ENCODE peak calls at places on chromosome 22, in four cellular contexts. One of them, this sample, is unnamed.
A peak's percentile ranks its signal among the peaks of the same experiment; 100 is the strongest.

GRCh38 chr22:27720860-27721259 is 80.7 kb downstream of the MN1 start:
- DNase-seq in body of pancreas: no peak
- DNase-seq in brain microvascular endothelial cell: no peak
- DNase-seq in tibial artery: no peak
- DNase-seq in this sample: no peak

GRCh38 chr22:36222887-36223450 is 16.4 kb downstream of the APOL2 start:
- DNase-seq in body of pancreas: no peak
- DNase-seq in tibial artery: no peak
- DNase-seq in brain microvascular endothelial cell: no peak
- DNase-seq in this sample: no peak

GRCh38 chr22:25475554-25476022 is 88.9 kb upstream of the GRK3 start:
- DNase-seq in body of pancreas: no peak
- DNase-seq in brain microvascular endothelial cell: peak; percentile 83
- DNase-seq in tibial artery: no peak
- DNase-seq in this sample: no peak

GRCh38 chr22:43860831-43861230 is 1.5 kb downstream of the SULT4A1 start:
- DNase-seq in tibial artery: no peak
- DNase-seq in body of pancreas: no peak
- DNase-seq in brain microvascular endothelial cell: no peak
- DNase-seq in this sample: no peak

GRCh38 chr22:28006271-28006670 is 87.2 kb upstream of the PITPNB start:
- DNase-seq in brain microvascular endothelial cell: no peak
- DNase-seq in body of pancreas: no peak
- DNase-seq in tibial artery: no peak
- DNase-seq in this sample: no peak

GRCh38 chr22:19178065-19178658 is 374 bp downstream of the SLC25A1 start:
- DNase-seq in brain microvascular endothelial cell: no peak
- DNase-seq in tibial artery: no peak
- DNase-seq in body of pancreas: peak; percentile 63
- DNase-seq in this sample: peak; percentile 70

GRCh38 chr22:29343313-29343805 is 27.9 kb upstream of the RASL10A start:
- DNase-seq in tibial artery: no peak
- DNase-seq in brain microvascular endothelial cell: no peak
- DNase-seq in body of pancreas: peak; percentile 88
- DNase-seq in this sample: no peak

GRCh38 chr22:29041408-29041807 is 20.2 kb downstream of the C22orf31 start:
- DNase-seq in body of pancreas: peak; percentile 22
- DNase-seq in tibial artery: no peak
- DNase-seq in brain microvascular endothelial cell: peak; percentile 47
- DNase-seq in this sample: no peak

GRCh38 chr22:30348395-30348794 is 8.3 kb downstream of the SF3A1 start:
- DNase-seq in brain microvascular endothelial cell: no peak
- DNase-seq in body of pancreas: no peak
- DNase-seq in tibial artery: no peak
- DNase-seq in this sample: no peak

GRCh38 chr22:47213571-47214230 is 451.3 kb downstream of the TBC1D22A start:
- DNase-seq in body of pancreas: no peak
- DNase-seq in tibial artery: no peak
- DNase-seq in brain microvascular endothelial cell: no peak
- DNase-seq in this sample: no peak

GRCh38 chr22:22720724-22721261 is 76.4 kb downstream of the GGTLC2 start:
- DNase-seq in tibial artery: peak; percentile 38
- DNase-seq in brain microvascular endothelial cell: no peak
- DNase-seq in body of pancreas: peak; percentile 60
- DNase-seq in this sample: peak; percentile 50

GRCh38 chr22:36850682-36851081 is 10.1 kb upstream of the NCF4 start:
- DNase-seq in tibial artery: no peak
- DNase-seq in brain microvascular endothelial cell: no peak
- DNase-seq in body of pancreas: no peak
- DNase-seq in this sample: no peak

GRCh38 chr22:19040581-19041402 is 81.4 kb downstream of the DGCR2 start:
- DNase-seq in brain microvascular endothelial cell: no peak
- DNase-seq in body of pancreas: no peak
- DNase-seq in tibial artery: no peak
- DNase-seq in this sample: no peak

GRCh38 chr22:35202376-35202775 is 54.9 kb upstream of the HMGXB4 start:
- DNase-seq in brain microvascular endothelial cell: no peak
- DNase-seq in body of pancreas: no peak
- DNase-seq in tibial artery: no peak
- DNase-seq in this sample: no peak

GRCh38 chr22:33883561-33883960 is 36.7 kb downstream of the LARGE1 start:
- DNase-seq in body of pancreas: no peak
- DNase-seq in brain microvascular endothelial cell: no peak
- DNase-seq in tibial artery: no peak
- DNase-seq in this sample: no peak

GRCh38 chr22:18977824-18978425 is 41.8 kb upstream of the PRODH start:
- DNase-seq in tibial artery: no peak
- DNase-seq in body of pancreas: no peak
- DNase-seq in brain microvascular endothelial cell: no peak
- DNase-seq in this sample: no peak

GRCh38 chr22:44399906-44400762 is 87.4 kb upstream of the SHISAL1 start:
- DNase-seq in tibial artery: peak; percentile 8
- DNase-seq in body of pancreas: no peak
- DNase-seq in brain microvascular endothelial cell: no peak
- DNase-seq in this sample: no peak

GRCh38 chr22:29555065-29555644 is 1.6 kb upstream of the THOC5 start:
- DNase-seq in brain microvascular endothelial cell: no peak
- DNase-seq in tibial artery: no peak
- DNase-seq in body of pancreas: no peak
- DNase-seq in this sample: no peak

GRCh38 chr22:27378343-27378800 is 423.2 kb downstream of the MN1 start:
- DNase-seq in body of pancreas: no peak
- DNase-seq in tibial artery: no peak
- DNase-seq in brain microvascular endothelial cell: peak; percentile 38
- DNase-seq in this sample: no peak

GRCh38 chr22:30561402-30562154 is 12.9 kb downstream of the GAL3ST1 start:
- DNase-seq in body of pancreas: no peak
- DNase-seq in brain microvascular endothelial cell: no peak
- DNase-seq in tibial artery: no peak
- DNase-seq in this sample: no peak

GRCh38 chr22:44200855-44201550 is 20.3 kb downstream of the PARVG start:
- DNase-seq in body of pancreas: no peak
- DNase-seq in brain microvascular endothelial cell: no peak
- DNase-seq in tibial artery: no peak
- DNase-seq in this sample: no peak

GRCh38 chr22:25091449-25091848 is 108.2 kb upstream of the CRYBB3 start:
- DNase-seq in tibial artery: no peak
- DNase-seq in body of pancreas: no peak
- DNase-seq in brain microvascular endothelial cell: no peak
- DNase-seq in this sample: no peak

GRCh38 chr22:50010676-50011446 is 1.7 kb downstream of the IL17REL start:
- DNase-seq in body of pancreas: no peak
- DNase-seq in brain microvascular endothelial cell: no peak
- DNase-seq in tibial artery: no peak
- DNase-seq in this sample: peak; percentile 76

GRCh38 chr22:43637861-43638260 is 174.2 kb downstream of the EFCAB6 start:
- DNase-seq in tibial artery: no peak
- DNase-seq in body of pancreas: no peak
- DNase-seq in brain microvascular endothelial cell: no peak
- DNase-seq in this sample: no peak

GRCh38 chr22:43826142-43827093 is 14.3 kb upstream of the EFCAB6 start:
- DNase-seq in tibial artery: peak; percentile 20
- DNase-seq in body of pancreas: peak; percentile 58
- DNase-seq in brain microvascular endothelial cell: peak; percentile 63
- DNase-seq in this sample: no peak

GRCh38 chr22:30238661-30239420 is 7.7 kb downstream of the LIF start:
- DNase-seq in brain microvascular endothelial cell: peak; percentile 81
- DNase-seq in tibial artery: no peak
- DNase-seq in body of pancreas: no peak
- DNase-seq in this sample: no peak

GRCh38 chr22:20008221-20008995 is 8.2 kb downstream of the ARVCF start:
- DNase-seq in brain microvascular endothelial cell: no peak
- DNase-seq in tibial artery: no peak
- DNase-seq in body of pancreas: no peak
- DNase-seq in this sample: no peak

GRCh38 chr22:19961868-19962245 is 20.2 kb upstream of the TXNRD2 start:
- DNase-seq in tibial artery: no peak
- DNase-seq in brain microvascular endothelial cell: no peak
- DNase-seq in body of pancreas: no peak
- DNase-seq in this sample: no peak

GRCh38 chr22:29382575-29383328 is 5.6 kb downstream of the AP1B1 start:
- DNase-seq in tibial artery: no peak
- DNase-seq in brain microvascular endothelial cell: no peak
- DNase-seq in body of pancreas: peak; percentile 87
- DNase-seq in this sample: no peak

GRCh38 chr22:50445071-50445879 is 29.6 kb downstream of the SBF1 start:
- DNase-seq in body of pancreas: no peak
- DNase-seq in brain microvascular endothelial cell: no peak
- DNase-seq in tibial artery: no peak
- DNase-seq in this sample: no peak

GRCh38 chr22:26918236-26918635 is 260.8 kb downstream of the MIAT start:
- DNase-seq in brain microvascular endothelial cell: no peak
- DNase-seq in tibial artery: no peak
- DNase-seq in body of pancreas: no peak
- DNase-seq in this sample: no peak

GRCh38 chr22:47370448-47371262 is 608.2 kb downstream of the TBC1D22A start:
- DNase-seq in body of pancreas: no peak
- DNase-seq in tibial artery: peak; percentile 18
- DNase-seq in brain microvascular endothelial cell: no peak
- DNase-seq in this sample: no peak

GRCh38 chr22:36768141-36768540 is 7.8 kb downstream of the IFT27 start:
- DNase-seq in tibial artery: no peak
- DNase-seq in brain microvascular endothelial cell: no peak
- DNase-seq in body of pancreas: no peak
- DNase-seq in this sample: no peak

GRCh38 chr22:43228330-43228729 is 41.4 kb upstream of the TTLL12 start:
- DNase-seq in tibial artery: no peak
- DNase-seq in body of pancreas: peak; percentile 5
- DNase-seq in brain microvascular endothelial cell: peak; percentile 25
- DNase-seq in this sample: no peak

GRCh38 chr22:20115691-20116375 is at the start of gene RANBP1:
- DNase-seq in tibial artery: no peak
- DNase-seq in body of pancreas: no peak
- DNase-seq in brain microvascular endothelial cell: no peak
- DNase-seq in this sample: no peak

GRCh38 chr22:47248925-47249324 is 486.5 kb downstream of the TBC1D22A start:
- DNase-seq in brain microvascular endothelial cell: no peak
- DNase-seq in tibial artery: no peak
- DNase-seq in body of pancreas: no peak
- DNase-seq in this sample: no peak

GRCh38 chr22:17767236-17768065 is 6.8 kb downstream of the BID start:
- DNase-seq in brain microvascular endothelial cell: no peak
- DNase-seq in body of pancreas: no peak
- DNase-seq in tibial artery: no peak
- DNase-seq in this sample: peak; percentile 57

GRCh38 chr22:31754813-31755212 is 994 bp downstream of the DEPDC5 start:
- DNase-seq in body of pancreas: no peak
- DNase-seq in tibial artery: no peak
- DNase-seq in brain microvascular endothelial cell: no peak
- DNase-seq in this sample: no peak
- H3K4me3 ChIP-seq in body of pancreas: no peak overlapping the region
- H3K4me3 ChIP-seq in tibial artery: peak overlapping the region; percentile 83
- H3K4me3 ChIP-seq in brain microvascular endothelial cell: peak overlapping the region; percentile 85
- H3K4me3 ChIP-seq in this sample: peak overlapping the region; percentile 90

DNA sequence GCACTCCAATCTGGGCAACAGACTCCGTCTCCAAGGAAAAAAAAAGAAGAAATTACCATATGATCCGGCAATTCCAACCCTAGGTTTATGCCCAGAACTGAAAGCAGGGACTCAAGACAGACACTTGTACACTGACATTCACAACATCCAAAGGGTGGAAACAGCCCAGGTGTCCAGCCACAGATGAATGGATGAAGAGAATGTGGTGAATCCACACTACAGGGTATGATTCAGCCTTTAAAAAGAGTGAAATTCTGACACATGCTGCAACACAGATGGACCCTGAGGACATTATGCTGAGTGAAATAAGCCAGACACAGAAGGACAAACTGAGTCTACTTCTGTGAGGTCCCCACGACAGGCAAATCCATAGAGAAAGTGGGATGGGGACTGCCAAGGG is 43.9 kb downstream of the SGSM3 start:
- DNase-seq in tibial artery: no peak
- DNase-seq in body of pancreas: no peak
- DNase-seq in brain microvascular endothelial cell: no peak
- DNase-seq in this sample: no peak
- H3K36me3 ChIP-seq in tibial artery: peaks cover 65% of the 10 kb centered on the region
- H3K36me3 ChIP-seq in body of pancreas: peaks cover 25% of the 10 kb centered on the region
- H3K36me3 ChIP-seq in brain microvascular endothelial cell: peaks cover 70% of the 10 kb centered on the region
- H3K36me3 ChIP-seq in this sample: peaks cover 44% of the 10 kb centered on the region

GRCh38 chr22:48982321-48982905 is 845.3 kb downstream of the BRD1 start:
- DNase-seq in body of pancreas: no peak
- DNase-seq in brain microvascular endothelial cell: no peak
- DNase-seq in tibial artery: no peak
- DNase-seq in this sample: no peak
- TF ChIP-seq CTCF in body of pancreas: no peak
- TF ChIP-seq CTCF in brain microvascular endothelial cell: no peak
- TF ChIP-seq CTCF in tibial artery: no peak
- TF ChIP-seq CTCF in this sample: no peak

DNA sequence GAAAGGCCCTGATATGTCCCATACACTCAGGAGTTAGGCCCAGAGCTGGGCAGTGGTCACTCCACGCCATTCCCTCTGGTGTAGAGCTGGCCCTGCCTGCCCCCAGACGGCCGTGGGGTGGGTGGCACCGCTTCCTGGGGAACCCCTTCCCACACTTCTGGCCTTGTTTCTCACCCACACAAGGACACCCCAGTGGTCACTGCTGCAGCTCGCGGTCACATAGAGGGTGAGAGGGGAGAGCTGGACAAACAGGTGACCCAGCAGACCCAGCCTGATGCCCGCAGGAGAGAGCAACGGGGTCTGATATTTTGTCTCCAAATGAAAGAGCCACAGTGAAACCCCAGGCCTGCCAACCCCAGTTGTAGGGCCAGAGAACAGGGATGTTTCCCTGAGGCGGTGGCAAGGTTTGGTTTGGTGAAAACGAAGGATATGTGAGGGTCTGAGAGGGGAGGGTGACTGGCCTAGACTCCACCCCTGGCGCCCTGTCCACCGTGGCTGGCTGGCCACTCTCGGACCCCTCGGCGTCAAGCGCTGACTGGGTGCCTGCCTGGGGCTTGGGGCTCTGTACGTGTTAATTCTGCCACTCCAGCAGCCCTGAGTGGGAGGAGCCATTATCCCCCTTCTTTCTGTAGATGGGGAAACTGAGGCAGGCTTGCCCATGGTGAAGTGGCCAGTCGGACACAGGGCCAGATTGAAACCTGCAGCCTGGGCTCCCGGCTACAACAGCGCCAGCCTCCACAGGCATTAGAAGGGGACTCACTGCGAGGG is 71.0 kb upstream of the PPARA start:
- DNase-seq in brain microvascular endothelial cell: no peak
- DNase-seq in tibial artery: no peak
- DNase-seq in body of pancreas: no peak
- DNase-seq in this sample: no peak
- H3K4me3 ChIP-seq in brain microvascular endothelial cell: peak overlapping the region; percentile 73
- H3K4me3 ChIP-seq in tibial artery: peak overlapping the region; percentile 85
- H3K4me3 ChIP-seq in body of pancreas: no peak overlapping the region
- H3K4me3 ChIP-seq in this sample: no peak overlapping the region

DNA sequence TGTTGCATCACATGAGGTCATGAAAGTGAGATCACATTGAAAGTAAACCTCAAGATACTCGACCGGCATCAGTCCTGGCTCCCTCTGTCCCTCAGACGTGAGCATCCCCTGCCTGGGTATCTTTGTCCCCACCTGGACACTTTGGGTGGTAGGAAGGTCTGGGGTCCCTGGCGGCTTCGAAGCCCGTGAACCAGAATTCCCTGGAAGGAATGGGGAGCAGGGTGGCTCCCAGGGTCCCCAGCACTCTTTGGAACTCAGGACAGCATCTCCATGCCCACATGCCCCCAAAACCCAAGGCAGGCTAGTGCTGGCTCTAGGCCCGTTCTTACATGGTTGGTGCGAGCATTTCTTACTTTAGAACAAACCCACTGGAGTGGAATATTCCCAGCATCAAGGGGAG is 7.5 kb downstream of the DERL3 start:
- DNase-seq in body of pancreas: no peak
- DNase-seq in tibial artery: no peak
- DNase-seq in brain microvascular endothelial cell: no peak
- DNase-seq in this sample: no peak
- H3K36me3 ChIP-seq in body of pancreas: peaks cover 17% of the 10 kb centered on the region
- H3K36me3 ChIP-seq in tibial artery: peaks cover 68% of the 10 kb centered on the region
- H3K36me3 ChIP-seq in brain microvascular endothelial cell: peaks cover 41% of the 10 kb centered on the region
- H3K36me3 ChIP-seq in this sample: peaks cover 49% of the 10 kb centered on the region

This sample was measured in GM06990.